ENCODE peak calls at places on chromosomes 5 and 9, in nine cellular contexts. S is cardiac fibroblast; K is ureter; C is naive thymus-derived CD8-positive, alpha-beta T cell; L is activated CD4-positive, CD25-positive, alpha-beta regulatory T cell; V is fibroblast of lung; J is activated gamma-delta T cell treated with Interleukin-2 at 50 U/mL for 16 hours; A is Kasumi-1; Q is stimulated activated CD8-positive, alpha-beta memory T cell treated with anti-CD3 and anti-CD28 coated beads, Interleukin-15, amount 100 ng/mL, for 1 hour. D is an unnamed sample.
A peak's percentile ranks its signal among the peaks of the same experiment; 100 is the strongest.

GRCh38 chr5:140563554-140563953 is 844 bp downstream of the APBB3 start:
- DNase-seq in S (no peak), K (no peak), C (no peak), L (no peak), V (peak; percentile 7), J (no peak), A (no peak), Q (no peak), D (no peak)

GRCh38 chr9:130934702-130935659 is 4.1 kb downstream of the FIBCD1 start:
- DNase-seq in S (peak; percentile 22), K (no peak), C (no peak), L (no peak), V (no peak), J (no peak), A (no peak), Q (no peak), D (no peak)

GRCh38 chr5:28430565-28431178 is 1392.3 kb upstream of the CDH9 start:
- DNase-seq in S (no peak), K (no peak), C (no peak), L (no peak), V (peak; percentile 17), J (no peak), A (no peak), Q (no peak), D (no peak)

GRCh38 chr5:141349917-141350619 is at the start of gene PCDHGB1:
- DNase-seq in S (peak; percentile 69), K (no peak), C (no peak), L (no peak), V (peak; percentile 60), J (no peak), A (no peak), Q (no peak), D (no peak)

GRCh38 chr5:80243567-80243966 is 12.3 kb downstream of the SERINC5 start:
- DNase-seq in S (no peak), K (no peak), C (no peak), L (no peak), V (no peak), J (no peak), A (no peak), Q (no peak), D (no peak)

GRCh38 chr5:76041863-76042262 is 41.3 kb upstream of the SV2C start:
- DNase-seq in S (no peak), K (no peak), C (no peak), L (no peak), V (no peak), J (no peak), A (peak; percentile 8), Q (no peak), D (no peak)

GRCh38 chr5:181224390-181225234 is 1.5 kb downstream of the TRIM41 start:
- DNase-seq in S (no peak), K (no peak), C (peak; percentile 50), L (no peak), V (no peak), J (no peak), A (no peak), Q (no peak), D (no peak)

GRCh38 chr9:4296217-4296616 is 3.7 kb downstream of the GLIS3 start:
- DNase-seq in S (peak; percentile 27), K (no peak), C (no peak), L (no peak), V (no peak), J (no peak), A (no peak), Q (no peak), D (no peak)

GRCh38 chr5:45454114-45454513 is 242.1 kb downstream of the HCN1 start:
- DNase-seq in S (peak; percentile 0), K (no peak), C (no peak), L (no peak), V (peak; percentile 1), J (no peak), A (peak; percentile 68), Q (no peak), D (no peak)

GRCh38 chr9:108151161-108151586 is 661.6 kb upstream of the KLF4 start:
- DNase-seq in S (peak; percentile 47), K (no peak), C (no peak), L (no peak), V (peak; percentile 35), J (no peak), A (no peak), Q (no peak), D (no peak)

GRCh38 chr5:1000329-1000728 is 8.3 kb upstream of the NKD2 start:
- DNase-seq in S (no peak), K (peak; percentile 31), C (no peak), L (no peak), V (no peak), J (no peak), A (no peak), Q (no peak), D (no peak)

GRCh38 chr5:85140471-85140870 is 755.8 kb upstream of the EDIL3 start:
- DNase-seq in S (peak; percentile 1), K (no peak), C (no peak), L (no peak), V (no peak), J (no peak), A (no peak), Q (no peak), D (no peak)

GRCh38 chr5:98105651-98106050 is 667.8 kb upstream of the RGMB start:
- DNase-seq in S (no peak), K (no peak), C (no peak), L (no peak), V (no peak), J (no peak), A (no peak), Q (no peak), D (no peak)

GRCh38 chr5:102916114-102916513 is 161.0 kb downstream of the PAM start:
- DNase-seq in S (peak; percentile 36), K (no peak), C (no peak), L (no peak), V (no peak), J (no peak), A (no peak), Q (no peak), D (no peak)

GRCh38 chr5:126106032-126106431 is 317.2 kb upstream of the GRAMD2B start:
- DNase-seq in S (peak; percentile 33), K (no peak), C (no peak), L (no peak), V (peak; percentile 21), J (no peak), A (no peak), Q (no peak), D (no peak)

GRCh38 chr9:127087836-127088235 is 34.6 kb downstream of the ANGPTL2 start:
- DNase-seq in S (no peak), K (no peak), C (no peak), L (no peak), V (no peak), J (no peak), A (no peak), Q (no peak), D (no peak)

D was measured in T-cell.